ENCODE peak calls at places on chromosomes 4 and X, in ten cellular contexts. One of them, this sample, is unnamed.

GRCh38 chr4:121778991-121779628 is 14.1 kb upstream of the SMIM43 start:
- DNase-seq in IMR-90: peak
- DNase-seq in transverse colon: no peak
- DNase-seq in uterus: no peak
- DNase-seq in ovary: no peak
- DNase-seq in tibial nerve: no peak
- DNase-seq in adrenal gland: no peak
- DNase-seq in A549: no peak
- DNase-seq in HepG2: no peak
- DNase-seq in upper lobe of left lung: no peak
- DNase-seq in this sample: no peak

GRCh38 chr4:41257257-41257900 is 651 bp downstream of the UCHL1 start:
- DNase-seq in IMR-90: peak
- DNase-seq in transverse colon: peak
- DNase-seq in uterus: no peak
- DNase-seq in ovary: peak
- DNase-seq in tibial nerve: no peak
- DNase-seq in adrenal gland: no peak
- DNase-seq in A549: peak
- DNase-seq in HepG2: no peak
- DNase-seq in upper lobe of left lung: peak
- DNase-seq in this sample: peak

GRCh38 chr4:147109800-147110199 is 164.1 kb upstream of the TTC29 start:
- DNase-seq in IMR-90: no peak
- DNase-seq in transverse colon: no peak
- DNase-seq in uterus: no peak
- DNase-seq in ovary: no peak
- DNase-seq in tibial nerve: no peak
- DNase-seq in adrenal gland: no peak
- DNase-seq in A549: no peak
- DNase-seq in HepG2: no peak
- DNase-seq in upper lobe of left lung: no peak
- DNase-seq in this sample: no peak

GRCh38 chr4:178577933-178578332 is 1135.7 kb upstream of the AGA start:
- DNase-seq in IMR-90: no peak
- DNase-seq in transverse colon: no peak
- DNase-seq in uterus: no peak
- DNase-seq in ovary: no peak
- DNase-seq in tibial nerve: no peak
- DNase-seq in adrenal gland: no peak
- DNase-seq in A549: no peak
- DNase-seq in HepG2: peak
- DNase-seq in upper lobe of left lung: no peak
- DNase-seq in this sample: no peak

GRCh38 chr4:6270691-6271121 is 1.1 kb downstream of the WFS1 start:
- DNase-seq in IMR-90: peak
- DNase-seq in transverse colon: no peak
- DNase-seq in uterus: no peak
- DNase-seq in ovary: peak
- DNase-seq in tibial nerve: no peak
- DNase-seq in adrenal gland: no peak
- DNase-seq in A549: no peak
- DNase-seq in HepG2: no peak
- DNase-seq in upper lobe of left lung: no peak
- DNase-seq in this sample: no peak

GRCh38 chrX:68681443-68681941 is 34.0 kb downstream of the STARD8 start:
- DNase-seq in IMR-90: peak
- DNase-seq in transverse colon: no peak
- DNase-seq in uterus: no peak
- DNase-seq in ovary: no peak
- DNase-seq in tibial nerve: no peak
- DNase-seq in adrenal gland: no peak
- DNase-seq in A549: no peak
- DNase-seq in HepG2: no peak
- DNase-seq in upper lobe of left lung: no peak
- DNase-seq in this sample: no peak

GRCh38 chr4:72909461-72909860 is 160.1 kb downstream of the COX18 start:
- DNase-seq in IMR-90: no peak
- DNase-seq in transverse colon: no peak
- DNase-seq in uterus: no peak
- DNase-seq in ovary: no peak
- DNase-seq in tibial nerve: peak
- DNase-seq in adrenal gland: no peak
- DNase-seq in A549: no peak
- DNase-seq in HepG2: peak
- DNase-seq in upper lobe of left lung: no peak
- DNase-seq in this sample: no peak

GRCh38 chr4:6115342-6115741 is 85.0 kb downstream of the JAKMIP1 start:
- DNase-seq in IMR-90: no peak
- DNase-seq in transverse colon: no peak
- DNase-seq in uterus: no peak
- DNase-seq in ovary: no peak
- DNase-seq in tibial nerve: no peak
- DNase-seq in adrenal gland: no peak
- DNase-seq in A549: no peak
- DNase-seq in HepG2: no peak
- DNase-seq in upper lobe of left lung: no peak
- DNase-seq in this sample: no peak

GRCh38 chr4:49044270-49044669 is 58.2 kb downstream of the CWH43 start:
- DNase-seq in IMR-90: no peak
- DNase-seq in transverse colon: no peak
- DNase-seq in uterus: no peak
- DNase-seq in ovary: no peak
- DNase-seq in tibial nerve: no peak
- DNase-seq in adrenal gland: no peak
- DNase-seq in A549: no peak
- DNase-seq in HepG2: peak
- DNase-seq in upper lobe of left lung: no peak
- DNase-seq in this sample: no peak

GRCh38 chrX:128781506-128781905 is 729.3 kb upstream of the ACTRT1 start:
- DNase-seq in IMR-90: no peak
- DNase-seq in transverse colon: peak
- DNase-seq in uterus: no peak
- DNase-seq in ovary: no peak
- DNase-seq in tibial nerve: no peak
- DNase-seq in adrenal gland: peak
- DNase-seq in A549: peak
- DNase-seq in HepG2: peak
- DNase-seq in upper lobe of left lung: no peak
- DNase-seq in this sample: no peak

GRCh38 chr4:66048861-66049260 is 378.6 kb upstream of the EPHA5 start:
- DNase-seq in IMR-90: no peak
- DNase-seq in transverse colon: no peak
- DNase-seq in uterus: no peak
- DNase-seq in ovary: no peak
- DNase-seq in tibial nerve: no peak
- DNase-seq in adrenal gland: no peak
- DNase-seq in A549: no peak
- DNase-seq in HepG2: no peak
- DNase-seq in upper lobe of left lung: no peak
- DNase-seq in this sample: no peak

DNA sequence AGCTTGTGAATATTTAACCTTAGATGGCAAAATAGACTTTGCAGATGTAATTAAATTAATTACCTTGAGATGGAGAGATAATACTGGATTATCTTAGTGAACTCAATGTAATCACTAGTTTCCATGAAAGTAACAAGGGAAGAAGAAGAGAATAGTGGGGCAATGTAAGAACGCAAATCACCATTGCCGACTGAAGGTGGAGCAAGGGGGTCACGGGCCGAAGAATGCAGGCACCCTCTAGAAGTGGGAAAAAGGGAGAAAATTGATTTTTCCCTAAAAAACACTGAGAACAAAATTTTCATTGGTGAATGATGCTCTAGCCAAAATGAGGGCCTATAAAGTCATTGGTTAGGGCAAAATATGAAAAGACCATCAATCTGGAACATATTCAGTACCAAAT is 375.6 kb upstream of the EPHA5 start:
- DNase-seq in IMR-90: no peak
- DNase-seq in transverse colon: no peak
- DNase-seq in uterus: no peak
- DNase-seq in ovary: no peak
- DNase-seq in tibial nerve: no peak
- DNase-seq in adrenal gland: no peak
- DNase-seq in A549: no peak
- DNase-seq in HepG2: no peak
- DNase-seq in upper lobe of left lung: no peak
- DNase-seq in this sample: no peak
- TF ChIP-seq CTCF in IMR-90: no peak
- TF ChIP-seq CTCF in transverse colon: no peak
- TF ChIP-seq CTCF in uterus: no peak
- TF ChIP-seq CTCF in ovary: no peak
- TF ChIP-seq CTCF in tibial nerve: no peak
- TF ChIP-seq CTCF in adrenal gland: no peak
- TF ChIP-seq CTCF in A549: no peak
- TF ChIP-seq CTCF in HepG2: no peak
- TF ChIP-seq CTCF in upper lobe of left lung: no peak
- TF ChIP-seq CTCF in this sample: no peak

GRCh38 chr4:150004481-150004880 is 73.8 kb upstream of the DCLK2 start:
- DNase-seq in IMR-90: peak
- DNase-seq in transverse colon: no peak
- DNase-seq in uterus: no peak
- DNase-seq in ovary: no peak
- DNase-seq in tibial nerve: no peak
- DNase-seq in adrenal gland: no peak
- DNase-seq in A549: peak
- DNase-seq in HepG2: no peak
- DNase-seq in upper lobe of left lung: no peak
- DNase-seq in this sample: no peak

GRCh38 chr4:150005537-150005936 is 72.7 kb upstream of the DCLK2 start:
- DNase-seq in IMR-90: no peak
- DNase-seq in transverse colon: no peak
- DNase-seq in uterus: no peak
- DNase-seq in ovary: no peak
- DNase-seq in tibial nerve: no peak
- DNase-seq in adrenal gland: no peak
- DNase-seq in A549: no peak
- DNase-seq in HepG2: no peak
- DNase-seq in upper lobe of left lung: no peak
- DNase-seq in this sample: no peak

GRCh38 chr4:150009533-150009932 is 68.7 kb upstream of the DCLK2 start:
- DNase-seq in IMR-90: peak
- DNase-seq in transverse colon: no peak
- DNase-seq in uterus: no peak
- DNase-seq in ovary: no peak
- DNase-seq in tibial nerve: no peak
- DNase-seq in adrenal gland: no peak
- DNase-seq in A549: no peak
- DNase-seq in HepG2: no peak
- DNase-seq in upper lobe of left lung: no peak
- DNase-seq in this sample: no peak

GRCh38 chr4:150007512-150007911 is 70.7 kb upstream of the DCLK2 start:
- DNase-seq in IMR-90: peak
- DNase-seq in transverse colon: no peak
- DNase-seq in uterus: no peak
- DNase-seq in ovary: no peak
- DNase-seq in tibial nerve: no peak
- DNase-seq in adrenal gland: no peak
- DNase-seq in A549: peak
- DNase-seq in HepG2: no peak
- DNase-seq in upper lobe of left lung: no peak
- DNase-seq in this sample: no peak

DNA sequence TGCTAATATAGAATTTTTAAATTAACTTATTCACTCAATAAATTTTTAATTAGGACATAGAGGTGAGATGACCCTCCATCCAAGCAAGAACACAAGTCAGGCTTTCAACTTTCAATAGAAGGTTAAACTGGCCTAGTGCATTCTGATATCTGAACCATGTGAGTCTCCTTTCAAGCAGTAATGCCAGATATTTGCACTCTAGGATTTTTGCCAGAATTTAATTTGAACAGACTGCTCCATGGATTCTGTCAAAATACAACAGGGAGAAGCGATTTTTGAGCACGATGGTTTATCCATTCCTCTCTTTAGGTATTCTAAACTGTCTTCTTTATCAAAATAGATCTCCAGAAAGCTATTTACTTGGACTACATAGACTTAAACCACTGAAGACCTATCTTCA is 72.0 kb upstream of the DCLK2 start:
- DNase-seq in IMR-90: peak
- DNase-seq in transverse colon: no peak
- DNase-seq in uterus: no peak
- DNase-seq in ovary: no peak
- DNase-seq in tibial nerve: no peak
- DNase-seq in adrenal gland: no peak
- DNase-seq in A549: no peak
- DNase-seq in HepG2: no peak
- DNase-seq in upper lobe of left lung: no peak
- DNase-seq in this sample: no peak
- H3K27ac ChIP-seq in IMR-90: no peak
- H3K27ac ChIP-seq in transverse colon: peak
- H3K27ac ChIP-seq in uterus: no peak
- H3K27ac ChIP-seq in ovary: no peak
- H3K27ac ChIP-seq in tibial nerve: no peak
- H3K27ac ChIP-seq in adrenal gland: no peak
- H3K27ac ChIP-seq in A549: peak
- H3K27ac ChIP-seq in HepG2: no peak
- H3K27ac ChIP-seq in upper lobe of left lung: no peak
- H3K27ac ChIP-seq in this sample: no peak

DNA sequence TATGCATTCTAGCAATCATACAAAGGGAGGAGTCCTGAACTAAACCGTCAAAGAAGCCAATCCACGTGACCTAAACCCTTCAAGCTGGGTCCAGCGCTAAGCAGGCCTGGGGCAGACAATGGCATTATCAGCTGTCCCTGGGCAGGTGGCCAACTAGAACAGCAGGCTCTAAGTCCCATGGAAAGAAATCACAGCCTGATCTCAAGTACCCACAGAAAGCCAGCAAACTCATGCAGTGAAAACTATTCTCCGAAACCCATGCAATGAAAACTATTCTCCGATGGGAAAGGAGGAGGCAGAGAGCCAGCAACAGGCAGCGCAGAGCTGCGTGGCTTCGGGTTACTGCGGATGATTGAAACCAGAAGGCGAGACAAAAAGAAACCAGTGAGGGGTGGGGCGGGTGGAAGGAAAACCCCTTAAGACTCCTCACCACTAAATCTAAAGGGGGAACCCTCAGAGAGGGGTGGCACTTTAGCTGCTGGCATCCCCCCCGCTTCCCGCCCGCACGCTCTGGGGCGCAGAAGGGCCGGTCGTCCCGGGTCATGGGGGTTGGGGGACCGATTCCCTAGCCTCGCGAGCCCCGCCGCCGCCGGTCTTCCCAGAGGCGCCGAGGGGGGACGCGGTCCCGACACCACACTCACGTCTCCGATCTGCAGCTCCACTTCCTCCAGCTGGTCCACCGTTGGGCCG is 567 bp downstream of the C4orf46 start:
- DNase-seq in IMR-90: peak
- DNase-seq in transverse colon: peak
- DNase-seq in uterus: peak
- DNase-seq in ovary: peak
- DNase-seq in tibial nerve: peak
- DNase-seq in adrenal gland: peak
- DNase-seq in A549: peak
- DNase-seq in HepG2: peak
- DNase-seq in upper lobe of left lung: peak
- DNase-seq in this sample: no peak
- TF ChIP-seq POLR2A in IMR-90: no peak
- TF ChIP-seq POLR2A in transverse colon: no peak
- TF ChIP-seq POLR2A in uterus: no peak
- TF ChIP-seq POLR2A in ovary: no peak
- TF ChIP-seq POLR2A in tibial nerve: no peak
- TF ChIP-seq POLR2A in adrenal gland: peak
- TF ChIP-seq POLR2A in A549: no peak
- TF ChIP-seq POLR2A in HepG2: no peak
- TF ChIP-seq POLR2A in upper lobe of left lung: no peak
- TF ChIP-seq POLR2A in this sample: no peak

GRCh38 chr4:24736066-24736465 is 59.3 kb upstream of the SOD3 start:
- DNase-seq in IMR-90: peak
- DNase-seq in transverse colon: peak
- DNase-seq in uterus: no peak
- DNase-seq in ovary: no peak
- DNase-seq in tibial nerve: no peak
- DNase-seq in adrenal gland: no peak
- DNase-seq in A549: peak
- DNase-seq in HepG2: no peak
- DNase-seq in upper lobe of left lung: no peak
- DNase-seq in this sample: no peak
- TF ChIP-seq CTCF in IMR-90: peak
- TF ChIP-seq CTCF in transverse colon: peak
- TF ChIP-seq CTCF in uterus: no peak
- TF ChIP-seq CTCF in ovary: no peak
- TF ChIP-seq CTCF in tibial nerve: no peak
- TF ChIP-seq CTCF in adrenal gland: no peak
- TF ChIP-seq CTCF in A549: no peak
- TF ChIP-seq CTCF in HepG2: peak
- TF ChIP-seq CTCF in upper lobe of left lung: peak
- TF ChIP-seq CTCF in this sample: peak

This sample was measured in right lobe of liver.